ENCODE peak calls at places on chromosomes 13 and 19, in five cellular contexts. G is H9, K is H1, Y is mesenchymal stem cell, D is trophoblast cell. H is an unnamed sample.

GRCh38 chr13:111323950-111324651 is 3.7 kb downstream of the TEX29 start:
- DNase-seq in G (peak), K (no peak), Y (no peak), D (no peak), H (no peak)

GRCh38 chr13:25286308-25286968 is 850 bp downstream of the MTMR6 start:
- DNase-seq in G (no peak), K (no peak), Y (peak), D (peak), H (peak)

GRCh38 chr13:105915451-105915850 is 620.0 kb downstream of the EFNB2 start:
- DNase-seq in G (no peak), K (no peak), Y (no peak), D (peak), H (no peak)

GRCh38 chr19:37317403-37318209 is 53.3 kb upstream of the ZNF527 start:
- DNase-seq in G (peak), K (peak), Y (peak), D (peak), H (peak)

GRCh38 chr19:5314012-5314906 is 26.4 kb downstream of the PTPRS start:
- DNase-seq in G (no peak), K (no peak), Y (no peak), D (peak), H (no peak)

GRCh38 chr13:98746968-98747367 is 5.5 kb downstream of the SLC15A1 start:
- DNase-seq in G (no peak), K (no peak), Y (peak), D (peak), H (no peak)

GRCh38 chr13:40271511-40271910 is 394.9 kb downstream of the FOXO1 start:
- DNase-seq in G (no peak), K (no peak), Y (no peak), D (no peak), H (no peak)

GRCh38 chr19:30046522-30046921 is 104.5 kb downstream of the URI1 start:
- DNase-seq in G (no peak), K (no peak), Y (no peak), D (no peak), H (no peak)

DNA sequence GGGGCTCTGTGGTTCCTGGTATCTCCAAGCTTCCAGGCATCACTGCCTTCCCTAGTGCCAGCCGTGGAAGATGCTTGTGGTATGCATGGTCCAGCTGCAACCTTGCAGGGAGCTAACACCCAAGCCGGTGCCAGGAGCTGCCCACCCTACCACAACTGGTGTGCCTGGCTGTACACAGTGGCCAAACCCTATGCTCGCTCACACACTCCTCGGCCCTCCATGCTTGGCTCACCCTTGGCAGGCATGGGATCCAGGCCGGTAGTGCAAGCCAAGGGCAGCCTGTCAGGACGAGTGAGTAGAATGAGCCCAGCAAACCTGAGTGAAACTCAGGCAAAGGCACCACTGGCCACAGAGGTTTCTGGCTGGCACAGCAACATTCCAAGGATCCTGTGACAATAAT is 1676.0 kb downstream of the SLITRK1 start:
- DNase-seq in G (no peak), K (no peak), Y (no peak), D (no peak), H (no peak)
- H2BK12ac ChIP-seq in G (no peak), K (no peak), Y (no peak), D (no peak), H (no peak)

DNA sequence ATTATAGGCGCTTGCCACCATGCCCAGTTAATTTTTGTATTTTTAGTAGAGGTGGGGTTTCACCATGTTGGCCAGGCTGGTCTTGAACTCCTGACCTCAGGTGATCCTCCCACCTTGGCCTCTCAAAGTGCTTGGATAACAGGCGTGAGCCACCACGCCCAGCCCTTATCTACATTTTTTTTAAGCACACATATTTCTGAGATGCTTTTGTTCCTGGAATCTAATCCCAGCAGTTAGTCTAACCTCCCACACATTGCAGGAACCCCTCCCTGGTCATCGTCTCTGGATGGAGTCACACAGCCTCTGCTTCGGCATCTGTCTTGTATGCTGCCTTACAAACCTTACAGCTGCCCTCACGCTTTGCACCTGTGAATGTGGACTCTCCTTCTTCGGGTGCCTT is 15.1 kb upstream of the KATNAL1 start:
- DNase-seq in G (no peak), K (no peak), Y (no peak), D (peak), H (no peak)
- H2BK12ac ChIP-seq in G (no peak), K (no peak), Y (no peak), D (no peak), H (no peak)

DNA sequence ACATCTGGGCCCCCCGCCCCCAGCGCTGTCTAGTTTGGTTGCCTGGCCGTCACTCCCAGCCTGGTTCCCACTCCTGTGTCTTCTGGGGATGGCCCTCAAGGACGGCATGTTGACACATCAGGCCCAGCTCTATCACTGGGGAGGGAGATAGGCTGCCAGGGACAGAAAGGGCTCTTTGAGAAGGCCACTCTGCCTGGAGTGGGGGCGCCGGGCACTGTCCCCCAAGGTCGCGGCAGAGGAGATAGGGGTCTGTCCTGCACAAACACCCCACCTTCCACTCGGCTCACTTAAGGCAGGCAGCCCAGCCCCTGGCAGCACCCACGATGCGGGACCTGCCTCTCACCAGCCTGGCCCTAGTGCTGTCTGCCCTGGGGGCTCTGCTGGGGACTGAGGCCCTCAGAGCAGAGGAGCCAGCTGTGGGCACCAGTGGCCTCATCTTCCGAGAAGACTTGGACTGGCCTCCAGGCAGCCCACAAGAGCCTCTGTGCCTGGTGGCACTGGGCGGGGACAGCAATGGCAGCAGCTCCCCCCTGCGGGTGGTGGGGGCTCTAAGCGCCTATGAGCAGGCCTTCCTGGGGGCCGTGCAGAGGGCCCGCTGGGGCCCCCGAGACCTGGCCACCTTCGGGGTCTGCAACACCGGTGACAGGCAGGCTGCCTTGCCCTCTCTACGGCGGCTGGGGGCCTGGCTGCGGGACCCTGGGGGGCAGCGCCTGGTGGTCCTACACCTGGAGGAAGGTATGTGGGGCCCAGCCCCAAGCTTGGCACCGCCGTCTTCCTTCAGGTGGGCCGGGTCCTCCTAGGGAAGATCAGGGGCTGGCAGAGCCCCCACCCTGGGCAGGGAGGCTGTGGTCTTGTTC is at the start of gene AMH:
- DNase-seq in G (no peak), K (peak), Y (no peak), D (no peak), H (no peak)
- H2BK12ac ChIP-seq in G (no peak), K (no peak), Y (no peak), D (no peak), H (peak)

DNA sequence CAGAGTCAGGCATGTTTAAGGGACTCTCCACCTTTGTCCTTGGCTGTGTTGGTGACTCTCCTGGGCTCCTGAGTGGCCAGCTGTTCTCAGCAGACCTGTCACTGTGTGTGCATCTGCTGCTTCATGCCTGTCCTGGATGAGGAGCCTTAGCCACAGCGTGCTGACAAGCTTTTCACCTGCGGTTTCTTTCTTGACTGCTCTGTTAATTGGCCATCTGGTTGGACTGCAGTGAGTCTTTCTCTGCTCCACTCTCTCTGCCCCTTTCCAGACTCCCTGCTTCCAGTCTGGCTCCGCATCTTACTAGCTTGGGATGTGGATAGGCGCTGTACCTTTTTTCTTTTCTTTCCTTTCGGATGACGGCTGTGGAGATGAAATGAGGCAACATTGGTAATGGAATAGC is 38.8 kb downstream of the POLR1D start:
- DNase-seq in G (no peak), K (no peak), Y (no peak), D (no peak), H (no peak)
- H2BK12ac ChIP-seq in G (no peak), K (no peak), Y (no peak), D (no peak), H (no peak)

GRCh38 chr19:39163621-39164020 is 33.1 kb upstream of the NCCRP1 start:
- DNase-seq in G (no peak), K (no peak), Y (no peak), D (no peak), H (no peak)
- H2BK12ac ChIP-seq in G (no peak), K (no peak), Y (no peak), D (no peak), H (no peak)

GRCh38 chr13:60411464-60411863 is 14.4 kb downstream of the TDRD3 start:
- DNase-seq in G (no peak), K (no peak), Y (no peak), D (no peak), H (no peak)
- H2BK12ac ChIP-seq in G (no peak), K (no peak), Y (no peak), D (no peak), H (no peak)

DNA sequence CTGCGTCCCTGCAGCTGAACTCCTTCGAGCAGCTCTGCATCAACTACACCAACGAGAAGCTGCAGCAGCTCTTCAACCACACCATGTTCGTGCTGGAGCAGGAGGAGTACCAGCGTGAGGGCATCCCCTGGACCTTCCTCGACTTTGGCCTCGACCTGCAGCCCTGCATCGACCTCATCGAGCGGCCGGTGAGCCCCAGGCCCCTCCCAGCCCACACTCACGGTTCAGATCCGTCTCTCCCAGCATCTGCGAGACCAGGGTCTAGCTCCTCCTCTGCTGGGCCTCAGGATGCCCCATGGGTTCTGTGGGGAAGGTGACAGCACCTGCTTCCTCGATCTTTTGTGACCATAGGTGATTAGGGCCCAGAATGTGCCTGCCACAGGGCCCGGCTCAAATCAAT is 46.2 kb downstream of the MYH14 start:
- DNase-seq in G (no peak), K (no peak), Y (no peak), D (no peak), H (no peak)
- H2BK12ac ChIP-seq in G (no peak), K (no peak), Y (no peak), D (no peak), H (no peak)

DNA sequence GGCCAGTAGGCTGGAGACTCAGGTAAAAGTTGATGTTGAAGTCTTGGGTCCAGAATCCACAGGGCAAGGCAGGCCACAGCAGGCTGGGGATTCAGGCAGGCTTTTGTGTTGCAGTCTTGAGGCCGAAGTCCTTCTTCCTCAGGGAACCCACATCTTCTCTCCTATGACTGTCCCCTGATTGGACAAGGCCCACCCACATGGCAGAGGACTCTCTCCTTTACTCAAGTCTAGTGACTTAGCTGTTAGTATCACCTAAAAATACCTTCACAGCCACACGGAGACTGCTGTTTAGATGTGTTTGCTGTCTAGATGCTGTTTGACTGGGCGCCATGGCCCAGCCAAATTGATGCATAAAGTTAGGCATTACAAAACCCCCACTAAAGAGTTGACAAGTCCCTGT is 9.9 kb upstream of the SPATA13 start:
- DNase-seq in G (no peak), K (no peak), Y (no peak), D (no peak), H (no peak)
- H2BK12ac ChIP-seq in G (no peak), K (no peak), Y (peak), D (no peak), H (no peak)